ENCODE peak calls at places on chromosomes 7 and 10, in six cellular contexts. C, Z, G, T, S and J are unnamed samples.

GRCh38 chr10:69061305-69062161 is 26.4 kb upstream of the SRGN start:
- DNase-seq in C (no peak), Z (peak; percentile 40), G (peak; percentile 81), T (peak; percentile 98), S (peak; percentile 83), J (no peak)

GRCh38 chr7:117092801-117093200 is 139.5 kb downstream of the ST7 start:
- DNase-seq in C (no peak), Z (no peak), G (no peak), T (no peak), S (no peak), J (no peak)

GRCh38 chr10:90197766-90198165 is 496.4 kb downstream of the KIF20B start:
- DNase-seq in C (no peak), Z (no peak), G (no peak), T (peak; percentile 83), S (no peak), J (no peak)

GRCh38 chr10:106980711-106981460 is 183.6 kb downstream of the SORCS1 start:
- DNase-seq in C (no peak), Z (no peak), G (no peak), T (no peak), S (no peak), J (no peak)

GRCh38 chr7:83161851-83162401 is 758 bp downstream of the PCLO start:
- DNase-seq in C (no peak), Z (no peak), G (no peak), T (no peak), S (no peak), J (no peak)

GRCh38 chr10:60387531-60387930 is 2.1 kb downstream of the ANK3 start:
- DNase-seq in C (no peak), Z (no peak), G (no peak), T (no peak), S (no peak), J (no peak)

GRCh38 chr7:40586197-40586596 is 451.4 kb downstream of the SUGCT start:
- DNase-seq in C (no peak), Z (no peak), G (no peak), T (peak; percentile 87), S (no peak), J (no peak)

GRCh38 chr7:66413379-66414114 is 208.4 kb downstream of the TPST1 start:
- DNase-seq in C (peak; percentile 50), Z (peak; percentile 81), G (peak; percentile 90), T (peak; percentile 81), S (peak; percentile 75), J (no peak)

GRCh38 chr7:24842029-24842428 is 84.8 kb upstream of the GSDME start:
- DNase-seq in C (no peak), Z (no peak), G (no peak), T (no peak), S (no peak), J (no peak)

GRCh38 chr10:14087585-14087984 is 243.1 kb downstream of the FRMD4A start:
- DNase-seq in C (no peak), Z (no peak), G (no peak), T (peak; percentile 21), S (no peak), J (no peak)

GRCh38 chr7:102119213-102119651 is 167.4 kb upstream of the SH2B2 start:
- DNase-seq in C (no peak), Z (no peak), G (no peak), T (peak; percentile 37), S (no peak), J (no peak)

GRCh38 chr10:13612654-13613373 is 26.0 kb downstream of the PRPF18 start:
- DNase-seq in C (no peak), Z (no peak), G (no peak), T (no peak), S (no peak), J (no peak)

GRCh38 chr7:11232462-11232861 is 258.8 kb downstream of the PHF14 start:
- DNase-seq in C (no peak), Z (no peak), G (no peak), T (peak; percentile 21), S (no peak), J (no peak)

GRCh38 chr7:156668130-156668741 is 27.7 kb downstream of the RNF32 start:
- DNase-seq in C (no peak), Z (no peak), G (no peak), T (no peak), S (no peak), J (no peak)

GRCh38 chr7:47266799-47267198 is 315.1 kb downstream of the TNS3 start:
- DNase-seq in C (no peak), Z (no peak), G (peak; percentile 56), T (peak; percentile 28), S (no peak), J (no peak)

GRCh38 chr7:19177269-19177668 is 32.0 kb upstream of the FERD3L start:
- DNase-seq in C (no peak), Z (no peak), G (no peak), T (peak; percentile 4), S (no peak), J (no peak)

GRCh38 chr10:8591619-8592018 is 537.1 kb downstream of the GATA3 start:
- DNase-seq in C (no peak), Z (no peak), G (no peak), T (no peak), S (no peak), J (no peak)

GRCh38 chr7:137882261-137882668 is 35.5 kb upstream of the DGKI start:
- DNase-seq in C (peak; percentile 21), Z (no peak), G (peak; percentile 75), T (peak; percentile 100), S (no peak), J (no peak)

GRCh38 chr7:105015631-105015965 is 1.6 kb downstream of the KMT2E start:
- DNase-seq in C (no peak), Z (peak; percentile 52), G (no peak), T (peak; percentile 40), S (no peak), J (no peak)

GRCh38 chr10:77004917-77005564 is 632.6 kb downstream of the KCNMA1 start:
- DNase-seq in C (no peak), Z (no peak), G (no peak), T (peak; percentile 52), S (no peak), J (peak; percentile 24)

GRCh38 chr7:115526272-115526671 is 504.3 kb downstream of the TFEC start:
- DNase-seq in C (no peak), Z (no peak), G (no peak), T (no peak), S (no peak), J (no peak)

GRCh38 chr10:83965473-83965872 is 173.8 kb upstream of the GHITM start:
- DNase-seq in C (no peak), Z (no peak), G (no peak), T (no peak), S (no peak), J (no peak)

GRCh38 chr10:13018171-13018570 is 16.7 kb upstream of the CCDC3 start:
- DNase-seq in C (no peak), Z (no peak), G (no peak), T (peak; percentile 29), S (no peak), J (no peak)

GRCh38 chr10:35133586-35133985 is 6.9 kb downstream of the CREM start:
- DNase-seq in C (no peak), Z (no peak), G (no peak), T (no peak), S (no peak), J (no peak)

GRCh38 chr7:130201796-130202195 is 3.4 kb downstream of the TMEM209 start:
- DNase-seq in C (no peak), Z (no peak), G (no peak), T (no peak), S (no peak), J (no peak)

GRCh38 chr10:131207584-131208532 is 103.7 kb downstream of the TCERG1L start:
- DNase-seq in C (no peak), Z (no peak), G (no peak), T (no peak), S (no peak), J (no peak)

GRCh38 chr7:9709211-9709610 is 1264.5 kb upstream of the PHF14 start:
- DNase-seq in C (no peak), Z (no peak), G (no peak), T (no peak), S (no peak), J (no peak)

GRCh38 chr10:98323221-98324164 is 55.5 kb upstream of the LOXL4 start:
- DNase-seq in C (peak; percentile 42), Z (no peak), G (peak; percentile 82), T (peak; percentile 96), S (peak; percentile 87), J (no peak)

GRCh38 chr10:69496352-69497234 is 45.3 kb downstream of the TSPAN15 start:
- DNase-seq in C (no peak), Z (no peak), G (peak; percentile 82), T (no peak), S (no peak), J (no peak)

GRCh38 chr10:121935702-121936101 is 7.9 kb upstream of the ATE1 start:
- DNase-seq in C (no peak), Z (no peak), G (no peak), T (no peak), S (peak; percentile 44), J (no peak)

GRCh38 chr7:47198159-47198558 is 383.8 kb downstream of the TNS3 start:
- DNase-seq in C (no peak), Z (no peak), G (no peak), T (no peak), S (no peak), J (no peak)

GRCh38 chr10:5915451-5915850 is 25.4 kb downstream of the FBH1 start:
- DNase-seq in C (no peak), Z (no peak), G (no peak), T (no peak), S (no peak), J (no peak)
- H3K36me3 ChIP-seq in C (peaks cover 80% of the 10 kb centered on the region), Z (peaks cover 95% of the 10 kb centered on the region), G (peaks cover 72% of the 10 kb centered on the region), T (peaks cover 35% of the 10 kb centered on the region), S (peaks cover 100% of the 10 kb centered on the region), J (peaks cover 23% of the 10 kb centered on the region)

GRCh38 chr7:55365103-55365679 is at the start of gene LANCL2:
- DNase-seq in C (no peak), Z (no peak), G (no peak), T (peak; percentile 40), S (no peak), J (no peak)
- H3K27ac ChIP-seq in C (peak within 1 kb of the TSS; percentile 99), Z (peak within 1 kb of the TSS; percentile 97), G (peak within 1 kb of the TSS; percentile 99), T (peak within 1 kb of the TSS; percentile 99), S (peak within 1 kb of the TSS; percentile 96), J (peak within 1 kb of the TSS; percentile 96)

DNA sequence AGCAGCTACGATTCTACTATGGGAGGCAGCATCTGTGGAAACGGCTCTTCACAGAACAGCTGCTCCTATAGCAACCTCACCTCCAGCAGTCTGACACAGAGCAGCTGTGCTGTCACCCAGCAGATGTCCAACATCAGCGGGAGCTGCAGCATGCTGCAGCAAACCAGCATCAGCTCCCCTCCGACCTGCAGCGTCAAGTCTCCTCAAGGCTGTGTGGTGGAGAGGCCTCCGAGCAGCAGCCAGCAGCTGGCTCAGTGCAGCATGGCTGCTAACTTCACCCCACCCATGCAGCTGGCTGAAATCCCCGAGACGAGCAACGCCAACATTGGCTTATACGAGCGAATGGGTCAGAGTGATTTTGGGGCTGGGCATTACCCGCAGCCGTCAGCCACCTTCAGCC is 81.6 kb upstream of the SAMD8 start:
- DNase-seq in C (no peak), Z (no peak), G (peak; percentile 79), T (no peak), S (no peak), J (no peak)
- H3K36me3 ChIP-seq in C (peaks cover 32% of the 10 kb centered on the region), Z (peaks cover 45% of the 10 kb centered on the region), G (peaks cover 24% of the 10 kb centered on the region), T (peaks cover 4% of the 10 kb centered on the region), S (peaks cover 54% of the 10 kb centered on the region), J (no peaks in the 10 kb centered on the region)

GRCh38 chr10:126583507-126584200 is 86.8 kb downstream of the C10orf90 start:
- DNase-seq in C (no peak), Z (no peak), G (no peak), T (no peak), S (no peak), J (no peak)
- H3K27ac ChIP-seq in C (no peak overlapping the region), Z (no peak overlapping the region), G (no peak overlapping the region), T (no peak overlapping the region), S (no peak overlapping the region), J (no peak overlapping the region)